ENCODE peak calls at places on chromosome 9, in seven cellular contexts. O is tibial artery, H is cardiac fibroblast, Q is neural progenitor cell, R is sigmoid colon, V is GM10248, I is fibroblast of the aortic adventitia. N is an unnamed sample.

GRCh38 chr9:91157891-91158660 is 203.6 kb downstream of the AUH start:
- DNase-seq in O (no peak), H (no peak), Q (no peak), R (no peak), V (no peak), I (no peak), N (no peak)

GRCh38 chr9:137293094-137293481 is 9.0 kb downstream of the NRARP start:
- DNase-seq in O (no peak), H (no peak), Q (no peak), R (no peak), V (no peak), I (no peak), N (no peak)

GRCh38 chr9:137138058-137138697 is 776 bp upstream of the GRIN1 start:
- DNase-seq in O (no peak), H (no peak), Q (peak; percentile 62), R (no peak), V (no peak), I (no peak), N (peak; percentile 62)

GRCh38 chr9:136237486-136238341 is 7.9 kb downstream of the QSOX2 start:
- DNase-seq in O (no peak), H (no peak), Q (no peak), R (no peak), V (no peak), I (no peak), N (no peak)

GRCh38 chr9:89207026-89207425 is 28.4 kb upstream of the SHC3 start:
- DNase-seq in O (no peak), H (no peak), Q (no peak), R (no peak), V (no peak), I (no peak), N (no peak)

GRCh38 chr9:125807065-125807464 is 59.9 kb downstream of the PBX3 start:
- DNase-seq in O (no peak), H (peak; percentile 84), Q (no peak), R (no peak), V (no peak), I (peak; percentile 57), N (no peak)

GRCh38 chr9:90808890-90809685 is 7.5 kb downstream of the SYK start:
- DNase-seq in O (peak; percentile 44), H (no peak), Q (no peak), R (no peak), V (no peak), I (no peak), N (no peak)

GRCh38 chr9:31210982-31211570 is 1173.4 kb upstream of the ACO1 start:
- DNase-seq in O (no peak), H (no peak), Q (peak; percentile 10), R (no peak), V (peak; percentile 4), I (peak; percentile 6), N (peak; percentile 20)

GRCh38 chr9:68472119-68472518 is 68.6 kb downstream of the TMEM252 start:
- DNase-seq in O (no peak), H (no peak), Q (no peak), R (no peak), V (no peak), I (no peak), N (no peak)

GRCh38 chr9:34027845-34028574 is 20.7 kb downstream of the UBAP2 start:
- DNase-seq in O (no peak), H (no peak), Q (no peak), R (no peak), V (no peak), I (no peak), N (no peak)
- TF ChIP-seq CTCF in O (no peak), H (no peak), Q (no peak), R (no peak), V (no peak), I (no peak), N (no peak)

GRCh38 chr9:130938652-130939404 is at the start of gene FIBCD1:
- DNase-seq in O (no peak), H (peak; percentile 59), Q (peak; percentile 83), R (no peak), V (peak; percentile 65), I (peak; percentile 36), N (peak; percentile 40)
- TF ChIP-seq CTCF in O (peak; percentile 7), H (peak; percentile 3), Q (peak; percentile 58), R (no peak), V (peak; percentile 25), I (no peak), N (peak; percentile 11)

GRCh38 chr9:79408617-79409016 is 163.1 kb upstream of the TLE4 start:
- DNase-seq in O (no peak), H (no peak), Q (no peak), R (no peak), V (no peak), I (no peak), N (no peak)

GRCh38 chr9:79403495-79403894 is 168.3 kb upstream of the TLE4 start:
- DNase-seq in O (no peak), H (no peak), Q (no peak), R (no peak), V (no peak), I (no peak), N (peak; percentile 4)

GRCh38 chr9:79408200-79408599 is 163.6 kb upstream of the TLE4 start:
- DNase-seq in O (no peak), H (no peak), Q (no peak), R (no peak), V (no peak), I (no peak), N (no peak)
- TF ChIP-seq CTCF in O (no peak), H (no peak), Q (peak; percentile 22), R (no peak), V (no peak), I (no peak), N (no peak)

DNA sequence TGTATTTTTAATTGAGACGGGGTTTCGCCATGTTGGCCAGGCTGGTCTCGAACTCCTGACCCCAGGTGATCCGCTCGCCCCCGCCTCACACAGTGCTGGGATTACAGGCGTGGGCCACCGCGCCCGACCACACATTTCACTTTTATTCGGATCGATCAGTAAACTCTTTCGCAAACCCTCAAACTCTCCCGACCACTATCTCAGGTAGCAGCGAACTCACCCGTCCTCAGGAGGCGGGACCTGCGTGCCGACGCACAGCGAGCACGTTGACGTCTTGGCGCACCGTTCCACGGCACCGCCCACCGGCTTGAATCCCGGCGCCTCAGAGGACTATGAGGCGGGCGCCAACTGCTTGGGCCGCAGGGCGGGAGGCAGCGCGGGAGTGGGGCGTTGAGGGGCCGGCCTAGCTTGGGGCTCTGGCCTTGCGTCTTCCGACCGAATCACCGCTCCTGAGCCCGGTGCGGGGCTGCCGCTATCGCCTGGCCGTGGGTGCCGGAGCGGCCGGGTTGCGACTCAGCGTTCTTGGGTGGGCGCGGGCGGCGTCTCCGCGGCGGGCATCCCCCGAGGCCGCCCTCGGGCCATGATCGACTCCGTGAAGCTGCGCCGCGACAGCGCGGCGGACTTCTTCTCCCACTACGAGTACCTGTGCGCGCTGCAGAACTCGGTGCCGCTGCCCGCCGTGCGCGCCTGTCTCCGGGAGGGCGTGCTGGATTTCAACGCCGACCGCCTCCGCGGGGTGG is at the start of gene CEP78:
- DNase-seq in O (peak; percentile 87), H (peak; percentile 93), Q (peak; percentile 97), R (peak; percentile 95), V (peak; percentile 95), I (peak; percentile 90), N (peak; percentile 93)
- TF ChIP-seq CTCF in O (no peak), H (no peak), Q (no peak), R (no peak), V (no peak), I (no peak), N (no peak)

GRCh38 chr9:128603697-128604096 is 51.3 kb downstream of the SPTAN1 start:
- DNase-seq in O (no peak), H (no peak), Q (no peak), R (no peak), V (no peak), I (no peak), N (no peak)
- TF ChIP-seq CTCF in O (no peak), H (no peak), Q (no peak), R (no peak), V (no peak), I (no peak), N (no peak)

DNA sequence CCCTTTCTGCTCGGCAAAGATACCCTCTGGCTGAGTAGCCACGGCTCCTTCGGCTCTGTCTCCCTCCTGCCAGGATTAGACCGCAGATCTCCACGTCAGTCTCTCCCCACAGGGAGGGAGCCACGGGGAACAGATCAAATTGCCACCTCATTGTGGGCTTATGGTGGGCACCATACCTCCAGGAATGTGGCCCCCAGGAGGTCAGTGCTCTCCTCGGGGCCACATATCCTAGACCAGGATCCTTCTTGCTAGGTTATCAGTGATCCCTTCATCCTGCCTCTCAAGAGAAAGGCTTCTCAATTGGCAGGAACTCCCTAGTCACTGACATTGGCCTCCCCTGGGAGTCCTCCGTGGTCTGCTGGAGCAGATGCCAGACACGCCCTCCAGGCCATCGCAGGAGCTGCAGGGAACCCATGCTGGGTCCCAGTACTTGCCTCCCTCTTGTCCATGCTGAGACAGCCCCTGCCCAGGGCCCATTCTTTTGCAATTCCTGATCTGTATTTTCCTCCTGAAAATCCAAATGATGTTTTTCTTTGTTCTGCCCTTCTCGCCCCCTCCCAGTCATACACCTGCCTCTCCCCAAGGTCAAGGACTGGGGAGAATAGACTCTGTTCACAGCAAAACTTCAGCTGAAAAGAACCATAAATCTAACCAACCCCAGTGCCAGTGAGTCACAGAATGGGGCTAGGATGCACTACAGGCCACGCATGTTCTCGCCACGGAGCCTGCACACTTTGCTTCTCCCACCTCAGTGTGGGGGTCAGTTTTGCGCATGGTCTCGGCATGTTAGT is 31.6 kb upstream of the ENHO start:
- DNase-seq in O (no peak), H (no peak), Q (no peak), R (peak; percentile 59), V (no peak), I (no peak), N (no peak)
- TF ChIP-seq CTCF in O (no peak), H (no peak), Q (no peak), R (no peak), V (no peak), I (no peak), N (no peak)

GRCh38 chr9:129322022-129322621 is 144.1 kb upstream of the IER5L start:
- DNase-seq in O (peak; percentile 30), H (no peak), Q (no peak), R (peak; percentile 63), V (no peak), I (no peak), N (peak; percentile 4)
- TF ChIP-seq CTCF in O (no peak), H (no peak), Q (no peak), R (no peak), V (no peak), I (no peak), N (no peak)

GRCh38 chr9:76718166-76718565 is 46.1 kb upstream of the PCA3 start:
- DNase-seq in O (no peak), H (no peak), Q (no peak), R (no peak), V (no peak), I (no peak), N (no peak)
- TF ChIP-seq CTCF in O (no peak), H (peak; percentile 22), Q (peak; percentile 26), R (no peak), V (no peak), I (no peak), N (no peak)

GRCh38 chr9:110340306-110340705 is 2.6 kb upstream of the TXNDC8 start:
- DNase-seq in O (no peak), H (peak; percentile 51), Q (peak; percentile 50), R (no peak), V (no peak), I (peak; percentile 35), N (no peak)
- TF ChIP-seq CTCF in O (no peak), H (peak; percentile 62), Q (peak; percentile 53), R (no peak), V (no peak), I (peak; percentile 56), N (no peak)

N was measured in activated CD8-positive, alpha-beta T cell treated with anti-CD3 and anti-CD28 coated beads for 36 hours.